ENCODE peak calls at places on chromosomes 7 and 10, in five cellular contexts. O, C, Q, X and P are unnamed samples.

GRCh38 chr7:75905785-75906604 is 9.0 kb upstream of the POR start:
- DNase-seq in Q (no peak), C (peak), O (peak), X (no peak), P (no peak)

GRCh38 chr10:100742067-100742771 is 3.2 kb upstream of the PAX2 start:
- DNase-seq in O (no peak), Q (no peak), X (no peak), C (no peak), P (no peak)

GRCh38 chr10:13560597-13560996 is 26.2 kb upstream of the PRPF18 start:
- DNase-seq in C (no peak), O (no peak), Q (no peak), X (no peak), P (no peak)

GRCh38 chr10:3685385-3685784 is 99.6 kb downstream of the KLF6 start:
- DNase-seq in Q (no peak), O (no peak), C (no peak), X (no peak), P (no peak)

GRCh38 chr7:44449531-44449930 is 40.9 kb downstream of the NUDCD3 start:
- DNase-seq in O (no peak), C (no peak), X (no peak), Q (no peak), P (no peak)

GRCh38 chr10:1089017-1089689 is 33.0 kb downstream of the WDR37 start:
- DNase-seq in Q (no peak), X (no peak), O (no peak), C (no peak), P (no peak)

GRCh38 chr10:99172130-99172738 is 63.4 kb downstream of the HPSE2 start:
- DNase-seq in C (peak), X (no peak), O (peak), Q (peak), P (no peak)

GRCh38 chr7:68119411-68119810 is 1122.8 kb downstream of the TYW1 start:
- DNase-seq in O (no peak), X (no peak), C (no peak), Q (no peak), P (no peak)

GRCh38 chr7:42170724-42171123 is 66.3 kb downstream of the GLI3 start:
- DNase-seq in O (no peak), X (no peak), Q (no peak), C (no peak), P (no peak)

GRCh38 chr10:103759100-103759781 is 96.1 kb downstream of the SH3PXD2A start:
- DNase-seq in O (no peak), X (no peak), Q (no peak), C (peak), P (no peak)

GRCh38 chr10:27752673-27753237 is 7.1 kb upstream of the MKX start:
- DNase-seq in X (no peak), Q (no peak), C (no peak), O (no peak), P (no peak)

GRCh38 chr7:151082151-151083070 is 882 bp downstream of the TMUB1 start:
- DNase-seq in Q (no peak), O (no peak), C (no peak), X (no peak), P (no peak)

GRCh38 chr10:33005322-33006282 is 47.6 kb upstream of the ITGB1 start:
- DNase-seq in O (peak), X (no peak), C (peak), Q (peak), P (no peak)

GRCh38 chr10:77179015-77179695 is 458.5 kb downstream of the KCNMA1 start:
- DNase-seq in Q (no peak), X (no peak), O (no peak), C (no peak), P (no peak)

GRCh38 chr10:32338262-32338661 is 8.7 kb downstream of the EPC1 start:
- DNase-seq in O (no peak), X (no peak), C (no peak), Q (no peak), P (no peak)

GRCh38 chr10:30365278-30365677 is 16.2 kb upstream of the MTPAP start:
- DNase-seq in Q (no peak), C (no peak), O (no peak), X (no peak), P (no peak)

GRCh38 chr7:70539622-70540021 is 592.3 kb upstream of the GALNT17 start:
- DNase-seq in Q (no peak), O (no peak), X (no peak), C (no peak), P (no peak)

GRCh38 chr7:95338832-95339231 is 14.5 kb upstream of the PON1 start:
- DNase-seq in X (no peak), C (no peak), Q (no peak), O (no peak), P (no peak)

GRCh38 chr10:45008524-45009161 is 7.9 kb downstream of the ZNF22 start:
- DNase-seq in C (peak), O (no peak), Q (no peak), X (no peak), P (no peak)

GRCh38 chr7:150388709-150389531 is 9.8 kb downstream of the ZNF775 start:
- DNase-seq in X (no peak), Q (no peak), O (no peak), C (no peak), P (no peak)

GRCh38 chr7:93575555-93576397 is 1.3 kb upstream of the CALCR start:
- DNase-seq in O (peak), C (no peak), Q (no peak), X (no peak), P (no peak)

GRCh38 chr10:32205666-32206065 is 141.3 kb downstream of the EPC1 start:
- DNase-seq in O (no peak), X (no peak), Q (no peak), C (no peak), P (no peak)

GRCh38 chr10:82377608-82378007 is 502.6 kb downstream of the NRG3 start:
- DNase-seq in C (peak), X (no peak), O (peak), Q (no peak), P (no peak)

GRCh38 chr7:132930881-132931280 is 151.0 kb downstream of the CHCHD3 start:
- DNase-seq in Q (no peak), X (no peak), O (peak), C (peak), P (no peak)

GRCh38 chr10:47023237-47024045 is 112.2 kb downstream of the PTPN20 start:
- DNase-seq in X (no peak), O (no peak), C (no peak), Q (peak), P (no peak)

GRCh38 chr10:11181996-11182395 is 164.3 kb downstream of the CELF2 start:
- DNase-seq in O (no peak), Q (no peak), C (no peak), X (no peak), P (no peak)

GRCh38 chr10:75403144-75404022 is 1.8 kb upstream of the ZNF503 start:
- DNase-seq in Q (peak), C (no peak), X (no peak), O (peak), P (no peak)

GRCh38 chr10:78761241-78761825 is 307.4 kb upstream of the ZMIZ1 start:
- DNase-seq in X (no peak), O (no peak), C (no peak), Q (no peak), P (no peak)

GRCh38 chr10:91603931-91604331 is 28.9 kb downstream of the PPP1R3C start:
- DNase-seq in X (no peak), O (no peak), C (no peak), Q (no peak), P (no peak)

GRCh38 chr10:77973276-77973675 is 46.7 kb upstream of the DLG5 start:
- DNase-seq in X (no peak), Q (no peak), O (no peak), C (no peak), P (no peak)

GRCh38 chr10:22683995-22684305 is 30.4 kb downstream of the PIP4K2A start:
- DNase-seq in Q (no peak), X (no peak), C (no peak), O (no peak), P (no peak)

GRCh38 chr10:22335204-22335956 is 9.9 kb upstream of the SPAG6 start:
- DNase-seq in O (peak), Q (no peak), X (peak), C (peak), P (no peak)

GRCh38 chr7:158549176-158549833 is 38.3 kb downstream of the PTPRN2 start:
- DNase-seq in X (no peak), C (no peak), Q (no peak), O (peak), P (no peak)

GRCh38 chr10:36494386-36494785 is 631.0 kb upstream of the ANKRD30A start:
- DNase-seq in O (no peak), C (no peak), X (no peak), Q (no peak), P (no peak)